ENCODE peak calls at places on chromosomes 5 and 9, in four cellular contexts. B is lower lobe of right lung, G is PC-9, I is fibroblast of lung. O is an unnamed sample. For H3K9me3, the result is how much of the 10 kb centered on the place peaks cover.

GRCh38 chr9:131862261-131862660 is 122.4 kb upstream of the RAPGEF1 start:
- DNase-seq in I (no peak), G (no peak), B (no peak), O (no peak)

GRCh38 chr5:124651663-124652513 is 94.6 kb downstream of the ZNF608 start:
- DNase-seq in B (peak), I (peak), G (peak), O (peak)

GRCh38 chr9:115034801-115035200 is 83.2 kb downstream of the TNC start:
- DNase-seq in B (no peak), I (peak), G (no peak), O (no peak)

GRCh38 chr5:435961-436640 is 6.9 kb upstream of the EXOC3 start:
- DNase-seq in G (peak), I (no peak), B (peak), O (no peak)

GRCh38 chr5:136207631-136208030 is 14.7 kb upstream of the SMIM32 start:
- DNase-seq in G (no peak), I (no peak), B (no peak), O (no peak)

GRCh38 chr5:157926171-157926671 is 67.3 kb upstream of the CLINT1 start:
- DNase-seq in I (no peak), G (no peak), B (no peak), O (no peak)

GRCh38 chr9:124122321-124122720 is 110.8 kb downstream of the LHX2 start:
- DNase-seq in B (no peak), I (peak), G (no peak), O (no peak)

GRCh38 chr5:170278611-170279500 is 18.7 kb downstream of the LCP2 start:
- DNase-seq in B (peak), I (no peak), G (no peak), O (no peak)

GRCh38 chr5:12661617-12662370 is 757.5 kb upstream of the CTNND2 start:
- DNase-seq in I (no peak), B (no peak), G (no peak), O (no peak)

GRCh38 chr5:21574429-21574828 is 1278.7 kb downstream of the CDH12 start:
- DNase-seq in B (no peak), I (no peak), G (no peak), O (no peak)

GRCh38 chr5:138954257-138955012 is 79.3 kb upstream of the LRRTM2 start:
- DNase-seq in B (no peak), I (no peak), G (no peak), O (no peak)

GRCh38 chr5:134714537-134714936 is 23.8 kb upstream of the CAMLG start:
- DNase-seq in I (no peak), B (no peak), G (no peak), O (no peak)

GRCh38 chr5:67516959-67517358 is 320.4 kb upstream of the CD180 start:
- DNase-seq in G (no peak), B (no peak), I (peak), O (no peak)

GRCh38 chr5:17222679-17223078 is 5.2 kb downstream of the BASP1 start:
- DNase-seq in B (no peak), G (no peak), I (no peak), O (no peak)

GRCh38 chr5:169097374-169097831 is 203.5 kb downstream of the SLIT3 start:
- DNase-seq in I (peak), G (no peak), B (no peak), O (no peak)

GRCh38 chr5:142906863-142907671 is 136.9 kb downstream of the ARHGAP26 start:
- DNase-seq in I (peak), G (no peak), B (no peak), O (no peak)

GRCh38 chr9:90300901-90301688 is 341.5 kb downstream of the DIRAS2 start:
- DNase-seq in I (peak), B (no peak), G (peak), O (peak)

GRCh38 chr9:117189121-117189520 is 225.7 kb downstream of the ASTN2 start:
- DNase-seq in G (no peak), I (peak), B (no peak), O (no peak)

GRCh38 chr9:129964901-129965734 is 77.9 kb downstream of the FNBP1 start:
- DNase-seq in G (no peak), I (peak), B (no peak), O (peak)

GRCh38 chr5:143515829-143516228 is 112.3 kb upstream of the NR3C1 start:
- DNase-seq in G (no peak), B (no peak), I (no peak), O (no peak)

GRCh38 chr5:154940772-154941620 is at the start of gene MRPL22:
- DNase-seq in G (peak), I (peak), B (peak), O (peak)

GRCh38 chr5:170336065-170336464 is 38.5 kb upstream of the LCP2 start:
- DNase-seq in B (no peak), I (no peak), G (no peak), O (no peak)

GRCh38 chr9:26262431-26262830 is 584.2 kb upstream of the TUSC1 start:
- DNase-seq in B (no peak), G (no peak), I (peak), O (no peak)

GRCh38 chr5:6949230-6949629 is 236.0 kb downstream of the TENT4A start:
- DNase-seq in B (no peak), I (no peak), G (no peak), O (no peak)

GRCh38 chr5:126914813-126915436 is 115.4 kb downstream of the MARCHF3 start:
- DNase-seq in I (no peak), B (no peak), G (no peak), O (no peak)

GRCh38 chr5:72205431-72206009 is 98.2 kb downstream of the MAP1B start:
- DNase-seq in G (no peak), B (no peak), I (peak), O (no peak)

GRCh38 chr5:14743601-14744295 is 79.2 kb downstream of the OTULIN start:
- DNase-seq in B (no peak), G (no peak), I (peak), O (no peak)

GRCh38 chr9:128728298-128728697 is 4.4 kb upstream of the ZDHHC12 start:
- DNase-seq in B (no peak), I (no peak), G (no peak), O (no peak)

GRCh38 chr5:61619777-61620518 is 287.9 kb downstream of the ZSWIM6 start:
- DNase-seq in I (no peak), G (no peak), B (no peak), O (no peak)

GRCh38 chr5:144273232-144274027 is 102.8 kb downstream of the KCTD16 start:
- DNase-seq in G (no peak), B (no peak), I (no peak), O (no peak)

GRCh38 chr5:128346038-128346437 is 192.0 kb downstream of the FBN2 start:
- DNase-seq in G (no peak), B (no peak), I (no peak), O (no peak)

GRCh38 chr9:75914936-75915335 is 24.5 kb downstream of the PCSK5 start:
- DNase-seq in G (no peak), I (no peak), B (no peak), O (no peak)

GRCh38 chr9:135536166-135536565 is 9.8 kb upstream of the OBP2A start:
- DNase-seq in B (no peak), G (no peak), I (peak), O (no peak)

DNA sequence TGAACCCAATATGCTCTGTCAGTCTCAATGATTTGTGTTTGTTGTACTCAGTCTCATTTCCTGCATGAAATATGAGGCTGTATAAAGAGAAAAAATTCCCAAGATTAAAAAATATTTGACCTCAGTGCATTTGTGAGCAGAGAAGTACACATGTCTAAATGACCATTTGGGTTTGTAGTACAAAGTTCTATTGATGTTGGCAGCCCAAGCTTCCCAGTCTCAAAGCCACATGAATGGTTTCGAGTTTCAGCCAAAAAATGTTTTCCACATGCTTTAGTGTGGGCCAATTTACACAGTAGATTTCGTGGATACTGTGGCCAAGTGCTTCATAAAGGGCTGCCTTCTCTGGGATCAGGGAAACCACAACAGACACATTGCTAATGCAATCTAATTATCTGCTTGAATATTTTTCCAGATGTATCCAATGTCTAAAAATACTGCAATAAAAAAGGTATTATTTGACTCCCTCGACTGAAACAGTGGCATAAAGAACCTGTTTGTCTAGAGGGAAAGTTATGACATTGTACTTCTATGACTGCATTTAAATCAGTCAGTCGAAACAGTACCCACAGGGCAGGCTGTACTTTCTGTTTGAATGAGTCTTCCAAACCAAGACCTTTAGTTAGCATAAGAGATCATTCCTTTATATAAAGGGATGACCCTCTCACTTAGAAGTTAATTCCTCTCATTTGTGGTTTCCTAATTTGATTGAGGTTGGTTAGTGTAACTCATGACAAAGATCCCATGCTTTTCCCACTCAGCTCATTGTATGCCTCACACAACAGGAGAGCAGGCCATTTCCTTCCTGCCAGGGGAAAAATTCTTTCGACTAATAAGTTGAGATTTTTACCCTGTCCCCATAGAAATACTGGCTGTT is 500.4 kb downstream of the SPATA31D1 start:
- DNase-seq in G (no peak), B (no peak), I (peak), O (no peak)
- H3K27ac ChIP-seq in G (no peak), B (peak), I (no peak), O (peak)

GRCh38 chr5:26813235-26813634 is 225.2 kb downstream of the CDH9 start:
- DNase-seq in I (no peak), G (no peak), B (no peak), O (no peak)

GRCh38 chr5:26802944-26803343 is 235.4 kb downstream of the CDH9 start:
- DNase-seq in I (no peak), B (no peak), G (no peak), O (no peak)

GRCh38 chr5:26812714-26813113 is 225.7 kb downstream of the CDH9 start:
- DNase-seq in B (no peak), I (no peak), G (no peak), O (no peak)

GRCh38 chr5:26805076-26805475 is 233.3 kb downstream of the CDH9 start:
- DNase-seq in G (no peak), B (no peak), I (no peak), O (no peak)

GRCh38 chr5:26807231-26808199 is 230.9 kb downstream of the CDH9 start:
- DNase-seq in B (no peak), G (no peak), I (no peak), O (no peak)
- H3K9me3 ChIP-seq in B (under half), G (under half), I (under half), O (under half)

DNA sequence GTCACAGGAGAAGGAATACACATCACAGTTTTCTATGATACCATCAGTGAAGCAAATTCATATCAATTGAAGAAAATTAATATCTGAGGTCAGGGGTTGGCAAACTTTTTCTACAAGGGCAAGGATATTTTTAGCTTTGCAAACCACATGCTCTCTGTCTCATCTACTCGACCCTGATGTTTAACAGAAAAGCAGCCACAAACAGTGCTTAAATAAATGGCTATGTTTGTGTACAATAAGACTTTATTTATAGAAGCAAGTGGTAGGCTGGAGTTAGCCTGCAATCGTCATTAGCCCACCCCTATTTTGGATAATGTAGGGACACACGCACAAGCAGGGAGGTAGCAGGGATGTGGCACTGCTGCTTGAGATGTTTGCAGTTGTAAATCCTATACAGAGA is 251.4 kb downstream of the CETN3 start:
- DNase-seq in G (no peak), B (no peak), I (no peak), O (no peak)
- H3K27ac ChIP-seq in G (no peak), B (no peak), I (no peak), O (no peak)

GRCh38 chr9:1434082-1434481 is 383.9 kb downstream of the DMRT2 start:
- DNase-seq in B (no peak), G (no peak), I (no peak), O (no peak)
- H3K9me3 ChIP-seq in B (under half), G (under half), I (under half), O (under half)

GRCh38 chr9:127346584-127346983 is 50.4 kb upstream of the SLC2A8 start:
- DNase-seq in B (no peak), I (no peak), G (no peak), O (no peak)

GRCh38 chr9:127347831-127348699 is 48.9 kb upstream of the SLC2A8 start:
- DNase-seq in I (peak), G (peak), B (no peak), O (no peak)

GRCh38 chr9:127353882-127354281 is 43.1 kb upstream of the SLC2A8 start:
- DNase-seq in G (no peak), I (no peak), B (no peak), O (no peak)

GRCh38 chr9:127349483-127350127 is 47.4 kb upstream of the SLC2A8 start:
- DNase-seq in G (no peak), B (no peak), I (no peak), O (no peak)

GRCh38 chr9:127351182-127352166 is 45.5 kb upstream of the SLC2A8 start:
- DNase-seq in B (no peak), I (no peak), G (no peak), O (no peak)
- H3K27ac ChIP-seq in B (no peak), I (no peak), G (no peak), O (no peak)

DNA sequence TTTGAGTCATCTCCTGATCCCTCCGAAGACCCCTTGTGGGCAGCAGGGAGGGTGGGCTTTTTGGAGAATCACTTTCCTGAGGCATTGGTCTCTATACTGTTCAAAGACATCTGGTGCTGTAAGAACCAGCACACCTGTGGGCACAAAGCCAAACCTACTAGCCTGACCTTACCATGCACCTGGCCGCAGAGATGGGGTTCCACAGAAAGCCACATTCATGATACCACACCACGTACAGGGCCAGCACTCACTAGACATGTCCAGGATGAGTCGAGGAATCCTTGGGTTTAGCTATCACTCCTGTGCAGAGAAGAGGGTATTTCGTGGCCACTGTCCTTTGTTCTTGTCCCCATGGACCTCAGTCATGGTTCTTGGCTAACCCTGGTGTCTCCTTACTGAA is 203.4 kb downstream of the CACNA1B start:
- DNase-seq in I (no peak), B (peak), G (no peak), O (peak)
- H3K9me3 ChIP-seq in I (under half), B (under half), G (under half), O (under half)

O was measured in right atrium auricular region.